ENCODE peak calls at places on chromosome 11, in ten cellular contexts. One of them, this sample, is unnamed.

GRCh38 chr11:48066881-48067800 is 86.8 kb downstream of the PTPRJ start:
- DNase-seq in iris pigment epithelial cell: no peak
- DNase-seq in activated T-cell treated with anti-CD3 and anti-CD28 coated beads for 1 hour: no peak
- DNase-seq in DMS153: no peak
- DNase-seq in NCI-H1048: no peak
- DNase-seq in stimulated activated CD4-positive, alpha-beta T cell treated with anti-CD3 and anti-CD28 coated beads, Interleukin-4, amount 100 ng/mL, for 4 hours: no peak
- DNase-seq in central memory CD4-positive, alpha-beta T cell: no peak
- DNase-seq in naive thymus-derived CD8-positive, alpha-beta T cell: no peak
- DNase-seq in posterior vena cava: no peak
- DNase-seq in brain microvascular endothelial cell: no peak
- DNase-seq in this sample: no peak

GRCh38 chr11:24755260-24755839 is 258.5 kb downstream of the LUZP2 start:
- DNase-seq in iris pigment epithelial cell: no peak
- DNase-seq in activated T-cell treated with anti-CD3 and anti-CD28 coated beads for 1 hour: no peak
- DNase-seq in DMS153: no peak
- DNase-seq in NCI-H1048: no peak
- DNase-seq in stimulated activated CD4-positive, alpha-beta T cell treated with anti-CD3 and anti-CD28 coated beads, Interleukin-4, amount 100 ng/mL, for 4 hours: no peak
- DNase-seq in central memory CD4-positive, alpha-beta T cell: no peak
- DNase-seq in naive thymus-derived CD8-positive, alpha-beta T cell: no peak
- DNase-seq in posterior vena cava: no peak
- DNase-seq in brain microvascular endothelial cell: no peak
- DNase-seq in this sample: no peak

GRCh38 chr11:72787262-72788104 is 6.4 kb downstream of the STARD10 start:
- DNase-seq in iris pigment epithelial cell: no peak
- DNase-seq in activated T-cell treated with anti-CD3 and anti-CD28 coated beads for 1 hour: no peak
- DNase-seq in DMS153: peak
- DNase-seq in NCI-H1048: no peak
- DNase-seq in stimulated activated CD4-positive, alpha-beta T cell treated with anti-CD3 and anti-CD28 coated beads, Interleukin-4, amount 100 ng/mL, for 4 hours: no peak
- DNase-seq in central memory CD4-positive, alpha-beta T cell: no peak
- DNase-seq in naive thymus-derived CD8-positive, alpha-beta T cell: no peak
- DNase-seq in posterior vena cava: peak
- DNase-seq in brain microvascular endothelial cell: no peak
- DNase-seq in this sample: no peak

GRCh38 chr11:1205987-1206331 is 16.9 kb upstream of the MUC5B start:
- DNase-seq in iris pigment epithelial cell: no peak
- DNase-seq in activated T-cell treated with anti-CD3 and anti-CD28 coated beads for 1 hour: no peak
- DNase-seq in DMS153: no peak
- DNase-seq in NCI-H1048: no peak
- DNase-seq in stimulated activated CD4-positive, alpha-beta T cell treated with anti-CD3 and anti-CD28 coated beads, Interleukin-4, amount 100 ng/mL, for 4 hours: no peak
- DNase-seq in central memory CD4-positive, alpha-beta T cell: no peak
- DNase-seq in naive thymus-derived CD8-positive, alpha-beta T cell: peak
- DNase-seq in posterior vena cava: peak
- DNase-seq in brain microvascular endothelial cell: no peak
- DNase-seq in this sample: no peak

GRCh38 chr11:47412152-47412746 is 3.9 kb downstream of the SLC39A13 start:
- DNase-seq in iris pigment epithelial cell: no peak
- DNase-seq in activated T-cell treated with anti-CD3 and anti-CD28 coated beads for 1 hour: peak
- DNase-seq in DMS153: no peak
- DNase-seq in NCI-H1048: no peak
- DNase-seq in stimulated activated CD4-positive, alpha-beta T cell treated with anti-CD3 and anti-CD28 coated beads, Interleukin-4, amount 100 ng/mL, for 4 hours: peak
- DNase-seq in central memory CD4-positive, alpha-beta T cell: peak
- DNase-seq in naive thymus-derived CD8-positive, alpha-beta T cell: peak
- DNase-seq in posterior vena cava: no peak
- DNase-seq in brain microvascular endothelial cell: no peak
- DNase-seq in this sample: no peak

GRCh38 chr11:71490044-71490730 is 36.9 kb upstream of the KRTAP5-7 start:
- DNase-seq in iris pigment epithelial cell: no peak
- DNase-seq in activated T-cell treated with anti-CD3 and anti-CD28 coated beads for 1 hour: no peak
- DNase-seq in DMS153: no peak
- DNase-seq in NCI-H1048: no peak
- DNase-seq in stimulated activated CD4-positive, alpha-beta T cell treated with anti-CD3 and anti-CD28 coated beads, Interleukin-4, amount 100 ng/mL, for 4 hours: no peak
- DNase-seq in central memory CD4-positive, alpha-beta T cell: no peak
- DNase-seq in naive thymus-derived CD8-positive, alpha-beta T cell: no peak
- DNase-seq in posterior vena cava: no peak
- DNase-seq in brain microvascular endothelial cell: no peak
- DNase-seq in this sample: no peak

GRCh38 chr11:93145381-93145780 is 52.4 kb downstream of the SLC36A4 start:
- DNase-seq in iris pigment epithelial cell: no peak
- DNase-seq in activated T-cell treated with anti-CD3 and anti-CD28 coated beads for 1 hour: no peak
- DNase-seq in DMS153: no peak
- DNase-seq in NCI-H1048: no peak
- DNase-seq in stimulated activated CD4-positive, alpha-beta T cell treated with anti-CD3 and anti-CD28 coated beads, Interleukin-4, amount 100 ng/mL, for 4 hours: no peak
- DNase-seq in central memory CD4-positive, alpha-beta T cell: no peak
- DNase-seq in naive thymus-derived CD8-positive, alpha-beta T cell: no peak
- DNase-seq in posterior vena cava: no peak
- DNase-seq in brain microvascular endothelial cell: no peak
- DNase-seq in this sample: no peak

GRCh38 chr11:78295991-78296930 is 107.5 kb downstream of the USP35 start:
- DNase-seq in iris pigment epithelial cell: peak
- DNase-seq in activated T-cell treated with anti-CD3 and anti-CD28 coated beads for 1 hour: no peak
- DNase-seq in DMS153: no peak
- DNase-seq in NCI-H1048: no peak
- DNase-seq in stimulated activated CD4-positive, alpha-beta T cell treated with anti-CD3 and anti-CD28 coated beads, Interleukin-4, amount 100 ng/mL, for 4 hours: no peak
- DNase-seq in central memory CD4-positive, alpha-beta T cell: no peak
- DNase-seq in naive thymus-derived CD8-positive, alpha-beta T cell: no peak
- DNase-seq in posterior vena cava: no peak
- DNase-seq in brain microvascular endothelial cell: peak
- DNase-seq in this sample: no peak

GRCh38 chr11:35588627-35589026 is 29.6 kb upstream of the FJX1 start:
- DNase-seq in iris pigment epithelial cell: peak
- DNase-seq in activated T-cell treated with anti-CD3 and anti-CD28 coated beads for 1 hour: no peak
- DNase-seq in DMS153: no peak
- DNase-seq in NCI-H1048: no peak
- DNase-seq in stimulated activated CD4-positive, alpha-beta T cell treated with anti-CD3 and anti-CD28 coated beads, Interleukin-4, amount 100 ng/mL, for 4 hours: no peak
- DNase-seq in central memory CD4-positive, alpha-beta T cell: no peak
- DNase-seq in naive thymus-derived CD8-positive, alpha-beta T cell: no peak
- DNase-seq in posterior vena cava: no peak
- DNase-seq in brain microvascular endothelial cell: peak
- DNase-seq in this sample: no peak

GRCh38 chr11:77140231-77140959 is 12.3 kb downstream of the MYO7A start:
- DNase-seq in iris pigment epithelial cell: peak
- DNase-seq in activated T-cell treated with anti-CD3 and anti-CD28 coated beads for 1 hour: no peak
- DNase-seq in DMS153: no peak
- DNase-seq in NCI-H1048: no peak
- DNase-seq in stimulated activated CD4-positive, alpha-beta T cell treated with anti-CD3 and anti-CD28 coated beads, Interleukin-4, amount 100 ng/mL, for 4 hours: no peak
- DNase-seq in central memory CD4-positive, alpha-beta T cell: no peak
- DNase-seq in naive thymus-derived CD8-positive, alpha-beta T cell: no peak
- DNase-seq in posterior vena cava: no peak
- DNase-seq in brain microvascular endothelial cell: no peak
- DNase-seq in this sample: no peak

GRCh38 chr11:88709567-88709966 is 356.2 kb downstream of the GRM5 start:
- DNase-seq in iris pigment epithelial cell: no peak
- DNase-seq in activated T-cell treated with anti-CD3 and anti-CD28 coated beads for 1 hour: no peak
- DNase-seq in DMS153: peak
- DNase-seq in NCI-H1048: no peak
- DNase-seq in stimulated activated CD4-positive, alpha-beta T cell treated with anti-CD3 and anti-CD28 coated beads, Interleukin-4, amount 100 ng/mL, for 4 hours: no peak
- DNase-seq in central memory CD4-positive, alpha-beta T cell: no peak
- DNase-seq in naive thymus-derived CD8-positive, alpha-beta T cell: no peak
- DNase-seq in posterior vena cava: no peak
- DNase-seq in brain microvascular endothelial cell: no peak
- DNase-seq in this sample: no peak

GRCh38 chr11:67255864-67256263 is 10.4 kb upstream of the GRK2 start:
- DNase-seq in iris pigment epithelial cell: no peak
- DNase-seq in activated T-cell treated with anti-CD3 and anti-CD28 coated beads for 1 hour: no peak
- DNase-seq in DMS153: no peak
- DNase-seq in NCI-H1048: no peak
- DNase-seq in stimulated activated CD4-positive, alpha-beta T cell treated with anti-CD3 and anti-CD28 coated beads, Interleukin-4, amount 100 ng/mL, for 4 hours: no peak
- DNase-seq in central memory CD4-positive, alpha-beta T cell: no peak
- DNase-seq in naive thymus-derived CD8-positive, alpha-beta T cell: no peak
- DNase-seq in posterior vena cava: no peak
- DNase-seq in brain microvascular endothelial cell: no peak
- DNase-seq in this sample: no peak

GRCh38 chr11:61954106-61955030 is 4.2 kb downstream of the BEST1 start:
- DNase-seq in iris pigment epithelial cell: peak
- DNase-seq in activated T-cell treated with anti-CD3 and anti-CD28 coated beads for 1 hour: no peak
- DNase-seq in DMS153: no peak
- DNase-seq in NCI-H1048: no peak
- DNase-seq in stimulated activated CD4-positive, alpha-beta T cell treated with anti-CD3 and anti-CD28 coated beads, Interleukin-4, amount 100 ng/mL, for 4 hours: no peak
- DNase-seq in central memory CD4-positive, alpha-beta T cell: no peak
- DNase-seq in naive thymus-derived CD8-positive, alpha-beta T cell: no peak
- DNase-seq in posterior vena cava: no peak
- DNase-seq in brain microvascular endothelial cell: no peak
- DNase-seq in this sample: no peak